ENCODE peak calls at places on chromosomes 2 and 18, in nine cellular contexts. W, D, O, Z, R, V, M, X and E are unnamed samples.

GRCh38 chr2:20617081-20617575 is 33.8 kb downstream of the HS1BP3 start:
- DNase-seq in V (no peak), R (no peak), D (no peak), Z (no peak), X (peak), W (no peak), M (no peak), O (peak), E (no peak)

GRCh38 chr2:43127208-43127940 is 99.0 kb downstream of the ZFP36L2 start:
- DNase-seq in W (peak), D (peak), O (peak), Z (peak), V (no peak), X (peak), R (peak), M (no peak), E (no peak)

GRCh38 chr2:211237586-211237985 is 681.2 kb downstream of the CPS1 start:
- DNase-seq in X (no peak), D (no peak), Z (no peak), V (no peak), R (no peak), W (no peak), M (no peak), O (no peak), E (no peak)

GRCh38 chr2:212686285-212686895 is 147.8 kb upstream of the ERBB4 start:
- DNase-seq in M (peak), X (peak), V (peak), O (peak), D (peak), W (peak), Z (peak), R (no peak), E (peak)

GRCh38 chr18:9952633-9953416 is 39.0 kb downstream of the VAPA start:
- DNase-seq in V (no peak), Z (peak), M (peak), X (no peak), W (no peak), D (no peak), O (no peak), R (no peak), E (peak)

GRCh38 chr18:3525870-3526420 is 76.0 kb downstream of the TGIF1 start:
- DNase-seq in R (no peak), O (no peak), W (peak), D (no peak), Z (no peak), V (no peak), X (peak), M (no peak), E (no peak)

GRCh38 chr2:106191511-106192016 is 2.5 kb downstream of the UXS1 start:
- DNase-seq in X (no peak), W (no peak), V (no peak), M (no peak), D (no peak), Z (no peak), R (no peak), O (no peak), E (peak)

GRCh38 chr2:42223822-42224268 is 54.7 kb downstream of the EML4 start:
- DNase-seq in D (no peak), V (no peak), R (no peak), W (no peak), O (no peak), X (peak), M (no peak), Z (peak), E (no peak)

GRCh38 chr2:40256649-40257048 is 195.2 kb downstream of the SLC8A1 start:
- DNase-seq in D (no peak), V (peak), X (no peak), W (no peak), M (no peak), Z (peak), R (no peak), O (no peak), E (peak)

GRCh38 chr2:222747526-222748160 is 76.2 kb downstream of the MOGAT1 start:
- DNase-seq in O (no peak), R (no peak), Z (no peak), V (no peak), X (no peak), W (no peak), M (no peak), D (no peak), E (no peak)

GRCh38 chr18:58052960-58053359 is 8.9 kb downstream of the NEDD4L start:
- DNase-seq in R (no peak), M (no peak), X (no peak), W (no peak), O (no peak), Z (no peak), V (no peak), D (no peak), E (no peak)

GRCh38 chr2:180449171-180449570 is 442.1 kb upstream of the CWC22 start:
- DNase-seq in D (no peak), W (no peak), R (no peak), M (no peak), V (no peak), X (no peak), O (no peak), Z (no peak), E (no peak)

GRCh38 chr2:11310212-11310611 is 34.2 kb downstream of the ROCK2 start:
- DNase-seq in M (no peak), Z (no peak), R (no peak), W (no peak), O (no peak), V (no peak), X (no peak), D (no peak), E (no peak)

GRCh38 chr2:38709515-38710194 is 41.5 kb downstream of the SRSF7 start:
- DNase-seq in D (no peak), X (no peak), R (no peak), O (no peak), W (peak), V (no peak), M (no peak), Z (no peak), E (no peak)

GRCh38 chr2:45812039-45812500 is 160.6 kb downstream of the PRKCE start:
- DNase-seq in Z (peak), O (no peak), R (no peak), D (no peak), V (no peak), M (peak), W (no peak), X (peak), E (no peak)

GRCh38 chr2:121260370-121261154 is 24.4 kb downstream of the TFCP2L1 start:
- DNase-seq in Z (no peak), V (peak), W (no peak), M (no peak), O (peak), R (no peak), X (no peak), D (no peak), E (no peak)

GRCh38 chr2:100207411-100207885 is 65.1 kb upstream of the AFF3 start:
- DNase-seq in Z (peak), V (no peak), O (no peak), D (no peak), X (no peak), M (no peak), R (no peak), W (no peak), E (no peak)

GRCh38 chr18:42814618-42815017 is 300.9 kb downstream of the RIT2 start:
- DNase-seq in M (no peak), R (no peak), D (no peak), V (no peak), W (no peak), Z (no peak), O (no peak), X (no peak), E (no peak)

GRCh38 chr2:55585451-55586079 is 31.9 kb downstream of the PPP4R3B start:
- DNase-seq in W (no peak), O (no peak), M (peak), Z (peak), D (no peak), R (no peak), X (peak), V (no peak), E (no peak)

GRCh38 chr18:48902023-48902855 is 48.5 kb downstream of the SMAD7 start:
- DNase-seq in O (peak), Z (peak), D (peak), R (no peak), V (peak), W (no peak), M (peak), X (peak), E (peak)

GRCh38 chr2:109609352-109610024 is 4.3 kb downstream of the SEPTIN10 start:
- DNase-seq in X (peak), M (peak), V (no peak), R (no peak), Z (peak), D (peak), W (no peak), O (no peak), E (peak)